ENCODE peak calls at places on chromosome 6, in five cellular contexts. One of them, this sample, is unnamed. For H3K4me1, the result is how much of the 10 kb centered on the place peaks cover.

GRCh38 chr6:40550096-40550731 is 37.0 kb downstream of the LRFN2 start:
- DNase-seq in cardiac muscle cell: peak
- DNase-seq in heart right ventricle: peak
- DNase-seq in fibroblast of lung: peak
- DNase-seq in heart left ventricle: no peak
- DNase-seq in this sample: no peak

GRCh38 chr6:83514877-83515466 is 2.6 kb downstream of the PRSS35 start:
- DNase-seq in cardiac muscle cell: peak
- DNase-seq in heart right ventricle: peak
- DNase-seq in heart left ventricle: no peak
- DNase-seq in fibroblast of lung: peak
- DNase-seq in this sample: no peak

GRCh38 chr6:13992417-13993055 is 67.8 kb downstream of the RNF182 start:
- DNase-seq in fibroblast of lung: peak
- DNase-seq in heart right ventricle: no peak
- DNase-seq in heart left ventricle: no peak
- DNase-seq in cardiac muscle cell: peak
- DNase-seq in this sample: no peak

GRCh38 chr6:16600026-16600425 is 161.2 kb downstream of the ATXN1 start:
- DNase-seq in heart left ventricle: no peak
- DNase-seq in heart right ventricle: no peak
- DNase-seq in cardiac muscle cell: peak
- DNase-seq in fibroblast of lung: no peak
- DNase-seq in this sample: no peak

GRCh38 chr6:3260772-3261517 is 2.2 kb downstream of the PSMG4 start:
- DNase-seq in cardiac muscle cell: no peak
- DNase-seq in fibroblast of lung: no peak
- DNase-seq in heart left ventricle: no peak
- DNase-seq in heart right ventricle: no peak
- DNase-seq in this sample: no peak

GRCh38 chr6:52502306-52503029 is 74.4 kb downstream of the TRAM2 start:
- DNase-seq in cardiac muscle cell: no peak
- DNase-seq in fibroblast of lung: no peak
- DNase-seq in heart right ventricle: no peak
- DNase-seq in heart left ventricle: no peak
- DNase-seq in this sample: no peak

GRCh38 chr6:144234399-144234798 is 50.7 kb upstream of the UTRN start:
- DNase-seq in fibroblast of lung: no peak
- DNase-seq in cardiac muscle cell: no peak
- DNase-seq in heart right ventricle: no peak
- DNase-seq in heart left ventricle: no peak
- DNase-seq in this sample: no peak

GRCh38 chr6:39804666-39805065 is 12.5 kb downstream of the DAAM2 start:
- DNase-seq in fibroblast of lung: peak
- DNase-seq in heart left ventricle: no peak
- DNase-seq in heart right ventricle: no peak
- DNase-seq in cardiac muscle cell: peak
- DNase-seq in this sample: no peak

GRCh38 chr6:3456794-3457709 is at the start of gene SLC22A23:
- DNase-seq in cardiac muscle cell: peak
- DNase-seq in fibroblast of lung: no peak
- DNase-seq in heart left ventricle: peak
- DNase-seq in heart right ventricle: peak
- DNase-seq in this sample: no peak

GRCh38 chr6:39929733-39930461 is 4.4 kb downstream of the MOCS1 start:
- DNase-seq in heart left ventricle: no peak
- DNase-seq in heart right ventricle: no peak
- DNase-seq in fibroblast of lung: peak
- DNase-seq in cardiac muscle cell: peak
- DNase-seq in this sample: no peak

DNA sequence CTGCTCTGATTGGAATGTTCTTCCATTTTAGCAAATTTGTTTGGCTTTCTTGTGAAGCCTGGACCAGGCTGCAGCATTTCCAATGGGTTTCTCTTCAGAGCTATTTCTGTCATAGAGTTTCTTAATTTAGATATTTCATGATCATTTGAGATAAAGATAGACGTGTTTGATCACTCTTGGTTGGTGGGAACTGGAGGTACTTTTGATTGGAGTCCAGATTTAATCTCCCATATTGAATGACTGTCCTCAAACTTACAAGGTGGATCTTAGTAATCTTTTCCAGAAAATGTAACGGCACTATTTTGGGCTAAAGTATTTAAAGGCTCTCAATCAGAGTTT is 29.2 kb downstream of the RNF144B start:
- DNase-seq in fibroblast of lung: no peak
- DNase-seq in heart left ventricle: no peak
- DNase-seq in heart right ventricle: no peak
- DNase-seq in cardiac muscle cell: no peak
- DNase-seq in this sample: no peak
- H3K4me3 ChIP-seq in fibroblast of lung: no peak
- H3K4me3 ChIP-seq in heart left ventricle: no peak
- H3K4me3 ChIP-seq in heart right ventricle: no peak
- H3K4me3 ChIP-seq in cardiac muscle cell: no peak
- H3K4me3 ChIP-seq in this sample: no peak

GRCh38 chr6:128509709-128510108 is 10.7 kb downstream of the PTPRK start:
- DNase-seq in heart left ventricle: no peak
- DNase-seq in cardiac muscle cell: no peak
- DNase-seq in heart right ventricle: no peak
- DNase-seq in fibroblast of lung: no peak
- DNase-seq in this sample: no peak
- H3K4me1 ChIP-seq in heart left ventricle: under half
- H3K4me1 ChIP-seq in cardiac muscle cell: under half
- H3K4me1 ChIP-seq in heart right ventricle: half or more
- H3K4me1 ChIP-seq in fibroblast of lung: under half
- H3K4me1 ChIP-seq in this sample: under half

GRCh38 chr6:163725008-163725941 is 310.8 kb downstream of the QKI start:
- DNase-seq in heart left ventricle: no peak
- DNase-seq in cardiac muscle cell: no peak
- DNase-seq in fibroblast of lung: no peak
- DNase-seq in heart right ventricle: no peak
- DNase-seq in this sample: no peak

GRCh38 chr6:163722293-163722692 is 307.8 kb downstream of the QKI start:
- DNase-seq in heart left ventricle: no peak
- DNase-seq in fibroblast of lung: no peak
- DNase-seq in heart right ventricle: no peak
- DNase-seq in cardiac muscle cell: no peak
- DNase-seq in this sample: no peak

GRCh38 chr6:163724196-163724595 is 309.7 kb downstream of the QKI start:
- DNase-seq in cardiac muscle cell: no peak
- DNase-seq in heart right ventricle: no peak
- DNase-seq in fibroblast of lung: no peak
- DNase-seq in heart left ventricle: no peak
- DNase-seq in this sample: no peak

GRCh38 chr6:163721435-163721834 is 306.9 kb downstream of the QKI start:
- DNase-seq in heart right ventricle: no peak
- DNase-seq in cardiac muscle cell: no peak
- DNase-seq in fibroblast of lung: no peak
- DNase-seq in heart left ventricle: no peak
- DNase-seq in this sample: no peak

DNA sequence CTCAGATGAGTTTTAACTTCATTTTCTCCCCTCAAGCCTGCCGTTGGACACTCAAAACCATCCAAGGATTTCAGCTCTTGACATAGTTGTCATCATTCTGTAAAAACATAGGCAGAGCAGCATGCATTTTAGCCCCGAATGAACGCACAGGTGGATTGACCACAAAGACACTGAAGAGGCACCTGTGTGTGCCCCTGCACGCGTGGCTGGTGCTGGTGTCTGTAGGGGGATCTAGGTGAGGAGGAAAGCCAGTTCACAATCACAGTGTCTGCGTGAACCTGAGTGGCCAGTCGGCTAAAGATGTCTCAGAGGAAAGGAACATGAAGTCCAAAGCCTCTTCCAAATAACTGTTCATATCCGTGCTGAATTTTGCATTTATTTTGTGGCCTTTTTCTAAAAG is 309.2 kb downstream of the QKI start:
- DNase-seq in cardiac muscle cell: no peak
- DNase-seq in fibroblast of lung: no peak
- DNase-seq in heart left ventricle: no peak
- DNase-seq in heart right ventricle: no peak
- DNase-seq in this sample: no peak
- H3K4me3 ChIP-seq in cardiac muscle cell: no peak
- H3K4me3 ChIP-seq in fibroblast of lung: no peak
- H3K4me3 ChIP-seq in heart left ventricle: no peak
- H3K4me3 ChIP-seq in heart right ventricle: no peak
- H3K4me3 ChIP-seq in this sample: no peak

GRCh38 chr6:291697-292505 is at the start of gene DUSP22:
- DNase-seq in heart right ventricle: peak
- DNase-seq in cardiac muscle cell: peak
- DNase-seq in fibroblast of lung: peak
- DNase-seq in heart left ventricle: peak
- DNase-seq in this sample: peak
- H3K4me1 ChIP-seq in heart right ventricle: under half
- H3K4me1 ChIP-seq in cardiac muscle cell: under half
- H3K4me1 ChIP-seq in fibroblast of lung: under half
- H3K4me1 ChIP-seq in heart left ventricle: under half
- H3K4me1 ChIP-seq in this sample: under half

GRCh38 chr6:125792680-125793079 is 1.9 kb downstream of the NCOA7 start:
- DNase-seq in heart left ventricle: no peak
- DNase-seq in heart right ventricle: no peak
- DNase-seq in fibroblast of lung: peak
- DNase-seq in cardiac muscle cell: peak
- DNase-seq in this sample: no peak
- H3K4me3 ChIP-seq in heart left ventricle: no peak
- H3K4me3 ChIP-seq in heart right ventricle: no peak
- H3K4me3 ChIP-seq in fibroblast of lung: no peak
- H3K4me3 ChIP-seq in cardiac muscle cell: no peak
- H3K4me3 ChIP-seq in this sample: no peak

GRCh38 chr6:6920114-6920983 is 187.4 kb upstream of the RREB1 start:
- DNase-seq in fibroblast of lung: no peak
- DNase-seq in heart left ventricle: no peak
- DNase-seq in cardiac muscle cell: no peak
- DNase-seq in heart right ventricle: no peak
- DNase-seq in this sample: no peak
- H3K4me1 ChIP-seq in fibroblast of lung: under half
- H3K4me1 ChIP-seq in heart left ventricle: under half
- H3K4me1 ChIP-seq in cardiac muscle cell: under half
- H3K4me1 ChIP-seq in heart right ventricle: under half
- H3K4me1 ChIP-seq in this sample: under half

DNA sequence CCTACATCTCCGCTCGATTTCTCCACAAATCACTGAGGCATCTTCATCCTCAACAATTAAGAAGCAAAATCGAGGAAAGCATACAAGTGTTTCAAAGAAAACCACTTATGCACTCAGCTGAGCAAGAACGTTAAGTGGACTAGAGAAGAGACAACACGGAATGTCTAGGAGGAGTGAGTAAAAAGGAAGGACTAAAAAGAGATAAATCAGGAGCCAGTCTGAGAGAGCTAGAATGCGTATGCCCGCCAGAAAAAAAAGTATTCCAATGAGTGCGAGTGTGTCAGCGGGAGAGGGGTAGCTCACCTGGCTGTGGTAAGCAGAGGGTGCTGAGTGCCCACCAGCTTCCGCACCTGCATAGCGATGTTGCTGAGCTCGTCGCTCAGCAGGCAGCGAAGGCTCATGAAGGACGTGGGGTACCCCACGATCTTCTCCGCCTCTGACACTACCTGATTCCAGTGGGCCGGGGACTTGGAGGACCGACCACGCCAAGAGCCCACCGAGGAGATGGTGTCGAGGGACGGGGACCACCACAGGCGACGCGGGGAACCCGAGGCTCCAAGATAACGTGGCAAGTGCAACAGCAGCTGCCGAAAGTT is 579 bp downstream of the PDSS2 start:
- DNase-seq in heart right ventricle: no peak
- DNase-seq in cardiac muscle cell: peak
- DNase-seq in fibroblast of lung: peak
- DNase-seq in heart left ventricle: peak
- DNase-seq in this sample: no peak
- H3K4me3 ChIP-seq in heart right ventricle: peak
- H3K4me3 ChIP-seq in cardiac muscle cell: peak
- H3K4me3 ChIP-seq in fibroblast of lung: peak
- H3K4me3 ChIP-seq in heart left ventricle: peak
- H3K4me3 ChIP-seq in this sample: peak

This sample was measured in right atrium auricular region.